ENCODE peak calls at places on chromosomes 7 and 10, in five cellular contexts. N, D, K, J and A are unnamed samples.

GRCh38 chr10:100835810-100836209 is 77.0 kb upstream of the SLF2 start:
- DNase-seq in N (no peak), D (no peak), K (no peak), J (no peak), A (no peak)

GRCh38 chr10:8670461-8670860 is 616.0 kb downstream of the GATA3 start:
- DNase-seq in N (no peak), D (no peak), K (no peak), J (no peak), A (no peak)

GRCh38 chr7:77265666-77266065 is 66.0 kb upstream of the FGL2 start:
- DNase-seq in N (no peak), D (no peak), K (no peak), J (no peak), A (no peak)

GRCh38 chr10:77445562-77445961 is 192.0 kb downstream of the KCNMA1 start:
- DNase-seq in N (no peak), D (no peak), K (no peak), J (no peak), A (no peak)

GRCh38 chr10:79392506-79393176 is 45.4 kb downstream of the PPIF start:
- DNase-seq in N (peak), D (no peak), K (no peak), J (no peak), A (peak)

GRCh38 chr7:36686499-36686898 is 37.8 kb downstream of the AOAH start:
- DNase-seq in N (no peak), D (no peak), K (no peak), J (peak), A (no peak)

GRCh38 chr7:11458736-11459483 is 373.1 kb downstream of the THSD7A start:
- DNase-seq in N (no peak), D (peak), K (no peak), J (peak), A (no peak)

GRCh38 chr10:7258948-7259523 is 151.8 kb downstream of the SFMBT2 start:
- DNase-seq in N (no peak), D (no peak), K (peak), J (no peak), A (no peak)

GRCh38 chr10:4354382-4354812 is 471.6 kb upstream of the AKR1E2 start:
- DNase-seq in N (no peak), D (no peak), K (no peak), J (no peak), A (no peak)

GRCh38 chr10:74586088-74586585 is 240.3 kb upstream of the KAT6B start:
- DNase-seq in N (no peak), D (peak), K (peak), J (peak), A (no peak)

GRCh38 chr10:117537436-117537903 is 5.1 kb upstream of the EMX2 start:
- DNase-seq in N (no peak), D (no peak), K (no peak), J (peak), A (no peak)

GRCh38 chr10:60315311-60315710 is 74.4 kb downstream of the ANK3 start:
- DNase-seq in N (no peak), D (no peak), K (no peak), J (no peak), A (no peak)

GRCh38 chr7:106778656-106779250 is 86.3 kb upstream of the PIK3CG start:
- DNase-seq in N (no peak), D (no peak), K (no peak), J (no peak), A (no peak)

GRCh38 chr10:131172433-131172832 is 139.1 kb downstream of the TCERG1L start:
- DNase-seq in N (no peak), D (no peak), K (no peak), J (no peak), A (no peak)

GRCh38 chr10:129884390-129884779 is 79.7 kb downstream of the EBF3 start:
- DNase-seq in N (no peak), D (no peak), K (no peak), J (no peak), A (no peak)

GRCh38 chr7:102728-103127 is 89.6 kb upstream of the FAM20C start:
- DNase-seq in N (no peak), D (no peak), K (no peak), J (no peak), A (no peak)

GRCh38 chr10:58152698-58153263 is 114.9 kb downstream of the IPMK start:
- DNase-seq in N (peak), D (peak), K (peak), J (peak), A (no peak)

GRCh38 chr10:130487562-130487961 is 351.4 kb downstream of the GLRX3 start:
- DNase-seq in N (no peak), D (no peak), K (no peak), J (no peak), A (no peak)

GRCh38 chr7:84916161-84916560 is 270.7 kb downstream of the SEMA3D start:
- DNase-seq in N (no peak), D (no peak), K (no peak), J (no peak), A (no peak)

GRCh38 chr10:35640474-35640873 is 1.6 kb downstream of the FZD8 start:
- DNase-seq in N (peak), D (peak), K (peak), J (peak), A (peak)

GRCh38 chr10:79299397-79300370 is 47.6 kb upstream of the PPIF start:
- DNase-seq in N (no peak), D (peak), K (no peak), J (peak), A (no peak)

GRCh38 chr10:80498833-80499671 is 38.6 kb upstream of the SH2D4B start:
- DNase-seq in N (peak), D (peak), K (no peak), J (peak), A (peak)